ENCODE peak calls at places on chromosomes 7 and 10, in ten cellular contexts. R is NCI-H345; B is psoas muscle; V is central memory CD4-positive, alpha-beta T cell; D is amniotic stem cell; E is heart right ventricle; M is HT-29; K is activated T-helper 2 cell treated with anti-CD3 and anti-CD28 coated beads, Interferon-gamma antibody, Interleukin-2, Interleukin-4, amounts not matched to agents 10 μg/mL and 5 μg/mL and 100 μg/mL, durations not matched to agents 14 hours and 24 hours and 36 hours; A is choroid plexus epithelial cell; U is RPMI7951. X is an unnamed sample.

GRCh38 chr7:31107106-31108090 is 55.3 kb downstream of the ADCYAP1R1 start:
- DNase-seq in R (no peak), B (no peak), V (no peak), D (no peak), E (no peak), M (no peak), K (no peak), A (no peak), U (no peak), X (no peak)

GRCh38 chr7:51079494-51079893 is 237.1 kb downstream of the COBL start:
- DNase-seq in R (no peak), B (no peak), V (no peak), D (no peak), E (no peak), M (peak), K (no peak), A (no peak), U (no peak), X (no peak)

GRCh38 chr10:5809541-5810154 is 3.6 kb downstream of the GDI2 start:
- DNase-seq in R (no peak), B (no peak), V (peak), D (no peak), E (no peak), M (no peak), K (no peak), A (peak), U (peak), X (no peak)

GRCh38 chr10:48701941-48702340 is 17.3 kb downstream of the WDFY4 start:
- DNase-seq in R (no peak), B (no peak), V (no peak), D (no peak), E (no peak), M (no peak), K (no peak), A (no peak), U (no peak), X (peak)

GRCh38 chr10:31876616-31877352 is 51.8 kb downstream of the ARHGAP12 start:
- DNase-seq in R (no peak), B (no peak), V (no peak), D (no peak), E (no peak), M (no peak), K (no peak), A (peak), U (no peak), X (no peak)

GRCh38 chr7:4205828-4206227 is 476.3 kb upstream of the FOXK1 start:
- DNase-seq in R (no peak), B (no peak), V (no peak), D (no peak), E (no peak), M (no peak), K (no peak), A (no peak), U (no peak), X (no peak)

GRCh38 chr10:42999385-43000020 is 77.4 kb upstream of the RET start:
- DNase-seq in R (no peak), B (no peak), V (no peak), D (no peak), E (no peak), M (no peak), K (no peak), A (no peak), U (no peak), X (no peak)

GRCh38 chr7:1586827-1587705 is 17.2 kb upstream of the PSMG3 start:
- DNase-seq in R (peak), B (no peak), V (no peak), D (no peak), E (no peak), M (no peak), K (no peak), A (no peak), U (peak), X (no peak)

GRCh38 chr7:106603300-106603699 is 57.7 kb downstream of the CCDC71L start:
- DNase-seq in R (peak), B (no peak), V (no peak), D (no peak), E (no peak), M (no peak), K (no peak), A (no peak), U (no peak), X (no peak)

GRCh38 chr7:34091330-34091917 is 186.1 kb downstream of the BMPER start:
- DNase-seq in R (peak), B (peak), V (no peak), D (no peak), E (no peak), M (peak), K (no peak), A (peak), U (peak), X (peak)

GRCh38 chr10:24886281-24886680 is 66.1 kb downstream of the PRTFDC1 start:
- DNase-seq in R (no peak), B (no peak), V (no peak), D (no peak), E (no peak), M (peak), K (no peak), A (no peak), U (no peak), X (peak)

GRCh38 chr10:132827423-132827789 is 41.5 kb upstream of the NKX6-2 start:
- DNase-seq in R (no peak), B (no peak), V (no peak), D (no peak), E (no peak), M (no peak), K (no peak), A (no peak), U (no peak), X (no peak)

GRCh38 chr10:71255817-71256660 is 43.7 kb downstream of the UNC5B start:
- DNase-seq in R (peak), B (peak), V (no peak), D (peak), E (peak), M (no peak), K (no peak), A (peak), U (peak), X (no peak)

GRCh38 chr10:35933940-35934636 is 292.0 kb upstream of the FZD8 start:
- DNase-seq in R (no peak), B (no peak), V (no peak), D (no peak), E (no peak), M (no peak), K (no peak), A (no peak), U (no peak), X (no peak)

GRCh38 chr7:129773328-129773731 is 161.8 kb downstream of the NRF1 start:
- DNase-seq in R (no peak), B (no peak), V (no peak), D (no peak), E (no peak), M (no peak), K (no peak), A (no peak), U (peak), X (peak)

GRCh38 chr7:108235451-108236061 is 105.4 kb upstream of the LAMB4 start:
- DNase-seq in R (no peak), B (no peak), V (no peak), D (no peak), E (no peak), M (no peak), K (no peak), A (peak), U (no peak), X (peak)

GRCh38 chr10:114751856-114752255 is 69.7 kb upstream of the FHIP2A start:
- DNase-seq in R (no peak), B (no peak), V (no peak), D (no peak), E (no peak), M (no peak), K (no peak), A (no peak), U (no peak), X (no peak)

GRCh38 chr10:112811741-112812551 is 138.1 kb upstream of the TCF7L2 start:
- DNase-seq in R (peak), B (no peak), V (no peak), D (peak), E (no peak), M (peak), K (no peak), A (peak), U (peak), X (peak)

GRCh38 chr10:119208553-119208940 is 1.2 kb downstream of the GRK5 start:
- DNase-seq in R (no peak), B (no peak), V (no peak), D (no peak), E (no peak), M (peak), K (no peak), A (peak), U (no peak), X (no peak)

GRCh38 chr7:2571409-2571808 is 12.6 kb downstream of the IQCE start:
- DNase-seq in R (no peak), B (no peak), V (no peak), D (no peak), E (no peak), M (peak), K (no peak), A (no peak), U (no peak), X (no peak)

GRCh38 chr10:47152861-47153349 is 147.1 kb upstream of the GDF10 start:
- DNase-seq in R (no peak), B (no peak), V (no peak), D (no peak), E (no peak), M (peak), K (no peak), A (peak), U (no peak), X (no peak)

GRCh38 chr10:95553674-95554073 is 7.5 kb downstream of the SORBS1 start:
- DNase-seq in R (no peak), B (no peak), V (no peak), D (no peak), E (no peak), M (no peak), K (no peak), A (no peak), U (no peak), X (no peak)

GRCh38 chr10:84156768-84157167 is 16.8 kb upstream of the GPR15LG start:
- DNase-seq in R (peak), B (peak), V (no peak), D (no peak), E (no peak), M (no peak), K (no peak), A (no peak), U (no peak), X (no peak)

GRCh38 chr10:56823849-56824248 is 462.8 kb upstream of the ZWINT start:
- DNase-seq in R (no peak), B (no peak), V (no peak), D (no peak), E (no peak), M (peak), K (no peak), A (peak), U (no peak), X (no peak)

GRCh38 chr7:30687604-30688003 is 5.3 kb upstream of the CRHR2 start:
- DNase-seq in R (no peak), B (no peak), V (no peak), D (no peak), E (no peak), M (no peak), K (no peak), A (no peak), U (no peak), X (no peak)

GRCh38 chr7:41699532-41699931 is 3.4 kb downstream of the INHBA start:
- DNase-seq in R (no peak), B (no peak), V (no peak), D (no peak), E (no peak), M (no peak), K (no peak), A (peak), U (no peak), X (peak)

GRCh38 chr7:38872202-38872601 is 36.8 kb downstream of the VPS41 start:
- DNase-seq in R (no peak), B (no peak), V (no peak), D (no peak), E (no peak), M (no peak), K (no peak), A (no peak), U (no peak), X (no peak)

GRCh38 chr7:15461576-15461975 is 100.2 kb downstream of the AGMO start:
- DNase-seq in R (no peak), B (no peak), V (no peak), D (peak), E (no peak), M (no peak), K (no peak), A (peak), U (peak), X (no peak)

GRCh38 chr10:43958071-43958432 is 309.4 kb upstream of the ZNF32 start:
- DNase-seq in R (no peak), B (no peak), V (no peak), D (no peak), E (no peak), M (no peak), K (peak), A (no peak), U (no peak), X (peak)

GRCh38 chr7:107063245-107064120 is 19.0 kb downstream of the PRKAR2B start:
- DNase-seq in R (no peak), B (no peak), V (no peak), D (no peak), E (no peak), M (no peak), K (no peak), A (no peak), U (no peak), X (no peak)

GRCh38 chr10:22372922-22373321 is 27.6 kb downstream of the SPAG6 start:
- DNase-seq in R (no peak), B (no peak), V (no peak), D (no peak), E (no peak), M (no peak), K (no peak), A (peak), U (peak), X (no peak)